ENCODE peak calls at places on chromosome 11, in ten cellular contexts. R is lung; G is stimulated activated CD4-positive, alpha-beta T cell treated with anti-CD3 and anti-CD28 coated beads, Interleukin-2, amount 100 ng/mL, for 48 hours; X is lower lobe of right lung; A is HS-5; V is astrocyte of the cerebellum; N is breast epithelium; E is AG08396; W is NCI-H2029 treated with DMSO at 0.1 percent for 48 hours; D is globus pallidus. F is an unnamed sample.

GRCh38 chr11:34988294-34989255 is 72.2 kb downstream of the PDHX start:
- DNase-seq in V (peak), W (no peak), E (no peak), A (no peak), R (no peak), G (no peak), D (no peak), N (no peak), X (no peak), F (peak)

GRCh38 chr11:92978226-92979111 is 9.0 kb downstream of the MTNR1B start:
- DNase-seq in A (peak), X (no peak), E (no peak), N (no peak), D (peak), V (no peak), G (no peak), W (peak), R (no peak), F (peak)

GRCh38 chr11:10197091-10197490 is 96.9 kb downstream of the SBF2 start:
- DNase-seq in D (no peak), N (no peak), E (no peak), R (no peak), A (peak), W (no peak), V (no peak), G (no peak), X (no peak), F (no peak)

GRCh38 chr11:75262961-75263852 is 22.6 kb downstream of the TPBGL start:
- DNase-seq in E (no peak), R (no peak), W (no peak), A (no peak), D (no peak), V (no peak), X (peak), N (peak), G (no peak), F (no peak)

GRCh38 chr11:45108070-45109064 is 38.1 kb upstream of the PRDM11 start:
- DNase-seq in R (no peak), N (no peak), E (no peak), W (no peak), D (no peak), X (no peak), A (no peak), G (no peak), V (no peak), F (no peak)

GRCh38 chr11:10674991-10675440 is 18.5 kb downstream of the IRAG1 start:
- DNase-seq in G (no peak), A (no peak), V (no peak), W (no peak), R (no peak), X (no peak), E (no peak), D (peak), N (no peak), F (no peak)

GRCh38 chr11:587978-588380 is 11.7 kb downstream of the PHRF1 start:
- DNase-seq in W (no peak), X (peak), R (no peak), G (peak), N (no peak), D (no peak), A (no peak), E (peak), V (no peak), F (no peak)

GRCh38 chr11:73308963-73309960 is 1.2 kb downstream of the ARHGEF17 start:
- DNase-seq in D (no peak), A (peak), X (peak), N (peak), W (no peak), R (peak), G (no peak), V (peak), E (peak), F (peak)

GRCh38 chr11:70471254-70471653 is 72.9 kb downstream of the CTTN start:
- DNase-seq in W (no peak), A (no peak), E (no peak), N (no peak), X (no peak), D (no peak), G (no peak), V (no peak), R (no peak), F (no peak)

GRCh38 chr11:116473790-116474346 is 298.9 kb downstream of the BUD13 start:
- DNase-seq in R (no peak), E (no peak), D (no peak), X (no peak), N (no peak), W (no peak), A (no peak), V (no peak), G (no peak), F (no peak)

GRCh38 chr11:7499046-7499445 is 13.7 kb downstream of the OLFML1 start:
- DNase-seq in N (no peak), G (no peak), X (no peak), W (no peak), E (no peak), R (no peak), D (no peak), V (no peak), A (no peak), F (no peak)

GRCh38 chr11:80241766-80242165 is 800.9 kb upstream of the TENM4 start:
- DNase-seq in N (no peak), X (no peak), V (no peak), G (no peak), W (no peak), E (no peak), A (peak), D (no peak), R (no peak), F (no peak)

GRCh38 chr11:47864910-47865309 is 16.8 kb upstream of the NUP160 start:
- DNase-seq in D (no peak), E (no peak), A (no peak), G (no peak), W (no peak), X (no peak), R (no peak), N (no peak), V (no peak), F (no peak)

GRCh38 chr11:107708787-107709186 is 3.1 kb downstream of the SLN start:
- DNase-seq in N (no peak), V (no peak), X (no peak), D (no peak), A (no peak), G (no peak), R (no peak), E (no peak), W (no peak), F (no peak)

GRCh38 chr11:3939651-3940190 is 84.3 kb downstream of the STIM1 start:
- DNase-seq in G (no peak), E (no peak), X (no peak), D (no peak), V (no peak), N (no peak), R (no peak), W (no peak), A (no peak), F (no peak)

GRCh38 chr11:26418391-26418790 is 86.5 kb downstream of the ANO3 start:
- DNase-seq in X (no peak), A (no peak), N (no peak), E (no peak), D (no peak), R (no peak), G (no peak), V (no peak), W (no peak), F (no peak)

GRCh38 chr11:107496011-107496410 is 38.4 kb upstream of the CWF19L2 start:
- DNase-seq in V (peak), W (no peak), A (peak), N (no peak), G (no peak), E (peak), D (peak), R (no peak), X (no peak), F (peak)

GRCh38 chr11:68825603-68826002 is 16.1 kb downstream of the CPT1A start:
- DNase-seq in D (no peak), X (no peak), E (no peak), A (no peak), V (no peak), N (no peak), W (no peak), G (no peak), R (no peak), F (no peak)

GRCh38 chr11:103079833-103080232 is 12.1 kb downstream of the DCUN1D5 start:
- DNase-seq in A (no peak), D (no peak), X (no peak), V (no peak), N (no peak), R (no peak), G (no peak), E (no peak), W (no peak), F (no peak)

GRCh38 chr11:73766763-73767162 is 5.9 kb upstream of the RAB6A start:
- DNase-seq in X (no peak), G (no peak), W (no peak), D (no peak), A (no peak), R (no peak), N (no peak), E (no peak), V (no peak), F (no peak)

GRCh38 chr11:6206456-6207180 is 1.3 kb downstream of the C11orf42 start:
- DNase-seq in R (no peak), N (no peak), E (no peak), X (no peak), A (no peak), W (no peak), D (no peak), V (no peak), G (no peak), F (no peak)

GRCh38 chr11:14093065-14093464 is 130.5 kb downstream of the SPON1 start:
- DNase-seq in X (no peak), V (no peak), N (no peak), W (no peak), R (no peak), A (no peak), E (no peak), G (no peak), D (no peak), F (no peak)